ENCODE peak calls at places on chromosomes 12 and 14, in ten cellular contexts. C, T, S, B, P, R, M, W, A and Q are unnamed samples.

GRCh38 chr12:115103884-115104883 is 420.2 kb upstream of the TBX3 start:
- DNase-seq in C (peak; percentile 29), T (peak; percentile 82), S (no peak), B (peak; percentile 47), P (no peak), R (no peak), M (no peak), W (peak; percentile 32), A (no peak), Q (no peak)

GRCh38 chr14:55347040-55347439 is 64.6 kb downstream of the ATG14 start:
- DNase-seq in C (no peak), T (no peak), S (no peak), B (no peak), P (no peak), R (no peak), M (no peak), W (no peak), A (no peak), Q (no peak)

GRCh38 chr14:33805593-33805992 is 145.3 kb downstream of the EGLN3 start:
- DNase-seq in C (no peak), T (no peak), S (no peak), B (no peak), P (no peak), R (no peak), M (no peak), W (no peak), A (no peak), Q (no peak)

GRCh38 chr12:43728117-43728516 is 30.5 kb downstream of the PUS7L start:
- DNase-seq in C (no peak), T (no peak), S (no peak), B (no peak), P (no peak), R (no peak), M (no peak), W (no peak), A (no peak), Q (no peak)

GRCh38 chr12:49251357-49251756 is 13.5 kb upstream of the TUBA1C start:
- DNase-seq in C (no peak), T (no peak), S (no peak), B (no peak), P (no peak), R (no peak), M (no peak), W (no peak), A (no peak), Q (no peak)

GRCh38 chr12:88419794-88420193 is 160.5 kb downstream of the KITLG start:
- DNase-seq in C (no peak), T (peak; percentile 58), S (no peak), B (no peak), P (no peak), R (no peak), M (no peak), W (peak; percentile 34), A (no peak), Q (no peak)

GRCh38 chr12:102371177-102371576 is 109.2 kb downstream of the IGF1 start:
- DNase-seq in C (no peak), T (no peak), S (no peak), B (no peak), P (no peak), R (no peak), M (no peak), W (no peak), A (no peak), Q (no peak)

GRCh38 chr12:47560408-47560807 is 145.4 kb downstream of the RPAP3 start:
- DNase-seq in C (no peak), T (no peak), S (no peak), B (no peak), P (no peak), R (no peak), M (no peak), W (no peak), A (no peak), Q (no peak)

GRCh38 chr12:111093428-111094142 is 173.2 kb upstream of the MYL2 start:
- DNase-seq in C (no peak), T (no peak), S (no peak), B (no peak), P (no peak), R (no peak), M (no peak), W (no peak), A (no peak), Q (no peak)

GRCh38 chr12:96099986-96100385 is 64.6 kb upstream of the LTA4H start:
- DNase-seq in C (no peak), T (no peak), S (no peak), B (no peak), P (no peak), R (no peak), M (no peak), W (no peak), A (no peak), Q (no peak)

GRCh38 chr14:81480741-81481140 is 52.9 kb downstream of the SEL1L start:
- DNase-seq in C (no peak), T (no peak), S (no peak), B (no peak), P (no peak), R (no peak), M (no peak), W (no peak), A (no peak), Q (no peak)

GRCh38 chr14:81476816-81477215 is 56.8 kb downstream of the SEL1L start:
- DNase-seq in C (no peak), T (no peak), S (no peak), B (no peak), P (no peak), R (no peak), M (no peak), W (no peak), A (no peak), Q (no peak)

GRCh38 chr14:81474156-81474492 is 59.5 kb downstream of the SEL1L start:
- DNase-seq in C (no peak), T (no peak), S (no peak), B (no peak), P (no peak), R (no peak), M (no peak), W (no peak), A (no peak), Q (no peak)

GRCh38 chr14:81474685-81475324 is 58.8 kb downstream of the SEL1L start:
- DNase-seq in C (no peak), T (no peak), S (no peak), B (no peak), P (no peak), R (no peak), M (no peak), W (no peak), A (no peak), Q (no peak)

DNA sequence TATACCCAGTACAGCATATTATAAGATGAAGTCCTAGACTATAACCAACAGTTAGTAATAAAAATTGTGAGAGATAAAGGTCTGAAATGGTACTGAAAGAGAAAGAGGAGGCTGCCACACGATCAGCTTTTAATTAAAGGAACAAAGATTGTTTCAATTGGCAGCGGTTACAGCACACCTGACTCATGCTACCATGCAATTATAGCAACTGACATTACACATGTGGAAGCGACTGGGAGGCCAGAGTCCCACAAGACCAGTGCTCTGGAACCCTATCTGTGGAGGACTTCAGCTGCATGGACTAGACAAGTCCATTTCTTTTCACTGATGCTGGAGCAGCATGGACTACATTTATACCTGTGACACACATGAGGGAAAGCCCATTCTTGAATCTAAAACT is 55.2 kb downstream of the SEL1L start:
- DNase-seq in C (no peak), T (no peak), S (no peak), B (no peak), P (no peak), R (no peak), M (no peak), W (no peak), A (no peak), Q (no peak)
- H3K27ac ChIP-seq in C (no peak overlapping the region), T (no peak overlapping the region), S (no peak overlapping the region), B (peak overlapping the region; percentile 79), P (no peak overlapping the region), R (no peak overlapping the region), M (no peak overlapping the region), W (no peak overlapping the region), A (no peak overlapping the region), Q (no peak overlapping the region)

GRCh38 chr12:3530548-3530947 is 39.5 kb downstream of the PRMT8 start:
- DNase-seq in C (no peak), T (no peak), S (no peak), B (peak; percentile 88), P (no peak), R (no peak), M (no peak), W (no peak), A (no peak), Q (peak; percentile 16)
- H3K27ac ChIP-seq in C (no peak overlapping the region), T (no peak overlapping the region), S (no peak overlapping the region), B (no peak overlapping the region), P (no peak overlapping the region), R (no peak overlapping the region), M (no peak overlapping the region), W (no peak overlapping the region), A (no peak overlapping the region), Q (no peak overlapping the region)

GRCh38 chr12:105109465-105110212 is 2.1 kb downstream of the WASHC4 start:
- DNase-seq in C (peak; percentile 36), T (peak; percentile 61), S (no peak), B (no peak), P (peak; percentile 26), R (no peak), M (no peak), W (peak; percentile 40), A (peak; percentile 27), Q (no peak)
- H3K27ac ChIP-seq in C (peak overlapping the region; percentile 90), T (no peak overlapping the region), S (peak overlapping the region; percentile 40), B (peak overlapping the region; percentile 97), P (peak overlapping the region; percentile 78), R (no peak overlapping the region), M (no peak overlapping the region), W (peak overlapping the region; percentile 74), A (no peak overlapping the region), Q (no peak overlapping the region)

DNA sequence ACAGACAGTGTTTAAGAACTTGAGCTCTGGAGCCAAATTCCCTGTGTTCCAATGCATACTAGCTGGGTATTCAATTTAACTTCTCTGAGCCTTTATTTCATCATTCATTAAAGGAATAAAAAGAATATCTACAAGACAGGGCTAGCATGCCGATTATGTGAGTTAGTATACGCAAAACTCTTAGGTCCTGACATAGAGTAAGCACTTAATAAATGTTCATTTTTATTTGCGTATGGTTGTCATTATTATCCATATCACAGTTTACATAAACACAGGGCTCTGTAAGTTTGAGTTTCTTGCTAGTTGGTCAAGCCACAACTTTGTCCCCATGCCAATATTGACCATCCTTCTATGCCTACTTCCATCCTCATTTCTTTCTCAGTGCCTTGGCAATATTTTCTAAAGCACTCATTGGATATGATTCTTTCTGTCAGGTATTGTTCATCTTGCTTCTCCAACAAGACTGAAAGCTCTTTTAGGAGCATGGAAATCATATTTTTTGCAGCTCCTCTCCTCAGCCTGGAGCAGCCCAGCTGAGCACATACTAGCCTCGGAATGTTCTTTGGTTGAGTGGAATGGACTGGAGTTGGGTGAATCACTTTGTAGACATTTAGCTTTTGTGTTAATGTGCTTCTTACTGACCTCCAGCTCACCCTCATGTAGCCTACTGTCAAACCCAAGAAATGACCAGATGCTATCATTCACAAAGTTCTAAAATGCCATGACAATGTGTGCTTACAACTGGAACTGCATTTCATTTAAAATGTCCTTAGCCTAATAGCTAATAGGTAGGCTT is 161.3 kb downstream of the NUAK1 start:
- DNase-seq in C (no peak), T (peak; percentile 98), S (no peak), B (no peak), P (no peak), R (no peak), M (no peak), W (peak; percentile 94), A (no peak), Q (no peak)
- H3K27ac ChIP-seq in C (no peak overlapping the region), T (no peak overlapping the region), S (no peak overlapping the region), B (no peak overlapping the region), P (no peak overlapping the region), R (no peak overlapping the region), M (no peak overlapping the region), W (peak overlapping the region; percentile 93), A (no peak overlapping the region), Q (no peak overlapping the region)